ENCODE peak calls at places on chromosome 7, in six cellular contexts. H, R, V, S, L and B are unnamed samples. For H3K27me3, the result is how much of the 10 kb centered on the place peaks cover.

GRCh38 chr7:74606909-74607255 is 50.6 kb upstream of the GTF2I start:
- DNase-seq in H (no peak), R (no peak), V (no peak), S (no peak), L (no peak), B (no peak)

GRCh38 chr7:123665896-123666295 is 10.2 kb downstream of the LMOD2 start:
- DNase-seq in H (no peak), R (no peak), V (no peak), S (no peak), L (no peak), B (no peak)

GRCh38 chr7:39910108-39910869 is 39.8 kb upstream of the CDK13 start:
- DNase-seq in H (no peak), R (no peak), V (no peak), S (no peak), L (no peak), B (no peak)

GRCh38 chr7:4602905-4603842 is 78.9 kb upstream of the FOXK1 start:
- DNase-seq in H (no peak), R (no peak), V (no peak), S (no peak), L (no peak), B (no peak)

GRCh38 chr7:77461246-77461645 is 45.1 kb upstream of the GSAP start:
- DNase-seq in H (no peak), R (no peak), V (no peak), S (no peak), L (no peak), B (no peak)

GRCh38 chr7:11951909-11952308 is 119.9 kb upstream of the THSD7A start:
- DNase-seq in H (no peak), R (no peak), V (no peak), S (no peak), L (no peak), B (no peak)

GRCh38 chr7:79293655-79294142 is 159.8 kb downstream of the MAGI2 start:
- DNase-seq in H (peak), R (no peak), V (no peak), S (no peak), L (no peak), B (no peak)

GRCh38 chr7:135744938-135745701 is 3.5 kb downstream of the FAM180A start:
- DNase-seq in H (no peak), R (no peak), V (no peak), S (peak), L (no peak), B (no peak)

GRCh38 chr7:73482746-73483145 is 39.3 kb downstream of the BAZ1B start:
- DNase-seq in H (no peak), R (no peak), V (no peak), S (no peak), L (no peak), B (no peak)

GRCh38 chr7:117157121-117157870 is 165.6 kb downstream of the WNT2 start:
- DNase-seq in H (no peak), R (peak), V (peak), S (peak), L (no peak), B (no peak)

GRCh38 chr7:149751058-149751775 is 22.2 kb downstream of the ZNF467 start:
- DNase-seq in H (no peak), R (no peak), V (no peak), S (no peak), L (no peak), B (no peak)

GRCh38 chr7:37920305-37920618 is 178 bp upstream of the EPDR1 start:
- DNase-seq in H (no peak), R (no peak), V (no peak), S (no peak), L (no peak), B (no peak)

GRCh38 chr7:142859829-142860228 is 5.0 kb downstream of the EPHB6 start:
- DNase-seq in H (no peak), R (no peak), V (no peak), S (no peak), L (no peak), B (no peak)

GRCh38 chr7:74164985-74165456 is 9.1 kb upstream of the EIF4H start:
- DNase-seq in H (no peak), R (no peak), V (no peak), S (peak), L (no peak), B (no peak)

GRCh38 chr7:155392726-155393570 is 65.0 kb upstream of the EN2 start:
- DNase-seq in H (no peak), R (no peak), V (no peak), S (no peak), L (no peak), B (no peak)

GRCh38 chr7:131625817-131626372 is 69.5 kb upstream of the PODXL start:
- DNase-seq in H (no peak), R (no peak), V (no peak), S (peak), L (no peak), B (no peak)

GRCh38 chr7:39948375-39948774 is 1.7 kb upstream of the CDK13 start:
- DNase-seq in H (peak), R (no peak), V (no peak), S (no peak), L (no peak), B (no peak)

GRCh38 chr7:128362670-128363069 is 1.2 kb upstream of the PRRT4 start:
- DNase-seq in H (no peak), R (no peak), V (no peak), S (no peak), L (no peak), B (no peak)

GRCh38 chr7:128359939-128360338 is 1.6 kb downstream of the PRRT4 start:
- DNase-seq in H (no peak), R (no peak), V (no peak), S (no peak), L (no peak), B (no peak)

GRCh38 chr7:128364166-128364565 is 2.7 kb upstream of the PRRT4 start:
- DNase-seq in H (no peak), R (no peak), V (no peak), S (no peak), L (no peak), B (no peak)

GRCh38 chr7:128363261-128363721 is 1.8 kb upstream of the PRRT4 start:
- DNase-seq in H (no peak), R (no peak), V (no peak), S (no peak), L (no peak), B (no peak)

GRCh38 chr7:128361463-128362441 is at the start of gene PRRT4:
- DNase-seq in H (peak), R (no peak), V (peak), S (no peak), L (no peak), B (no peak)
- TF ChIP-seq CTCF in H (no peak), R (no peak), V (no peak), S (no peak), L (no peak), B (no peak)

GRCh38 chr7:30750574-30751256 is 1.2 kb upstream of the INMT start:
- DNase-seq in H (peak), R (peak), V (peak), S (no peak), L (peak), B (no peak)
- H3K27ac ChIP-seq in H (peak), R (peak), V (peak), S (no peak), L (peak), B (peak)

DNA sequence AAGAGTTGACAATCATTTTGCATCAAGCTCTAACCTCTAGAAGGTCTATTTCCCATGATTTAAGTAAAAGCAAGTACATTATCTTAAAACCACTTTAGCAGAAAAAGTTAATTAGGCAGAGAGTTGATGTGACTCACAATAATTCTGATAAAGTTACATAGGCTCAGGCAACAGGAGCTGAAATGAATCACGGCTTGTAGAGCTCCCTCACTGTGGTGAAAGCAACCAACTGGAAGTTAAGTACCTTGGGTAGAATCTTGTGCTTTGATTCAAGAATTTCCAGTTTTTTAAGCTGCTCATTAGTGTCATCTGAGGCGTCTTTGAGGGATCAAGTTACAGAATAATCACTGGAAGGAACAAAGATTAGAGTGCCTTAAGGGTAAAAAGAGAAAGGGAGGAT is 68.9 kb upstream of the NFE2L3 start:
- DNase-seq in H (no peak), R (no peak), V (no peak), S (no peak), L (no peak), B (no peak)
- H3K27me3 ChIP-seq in H (under half), R (under half), V (under half), S (under half), L (under half), B (under half)

DNA sequence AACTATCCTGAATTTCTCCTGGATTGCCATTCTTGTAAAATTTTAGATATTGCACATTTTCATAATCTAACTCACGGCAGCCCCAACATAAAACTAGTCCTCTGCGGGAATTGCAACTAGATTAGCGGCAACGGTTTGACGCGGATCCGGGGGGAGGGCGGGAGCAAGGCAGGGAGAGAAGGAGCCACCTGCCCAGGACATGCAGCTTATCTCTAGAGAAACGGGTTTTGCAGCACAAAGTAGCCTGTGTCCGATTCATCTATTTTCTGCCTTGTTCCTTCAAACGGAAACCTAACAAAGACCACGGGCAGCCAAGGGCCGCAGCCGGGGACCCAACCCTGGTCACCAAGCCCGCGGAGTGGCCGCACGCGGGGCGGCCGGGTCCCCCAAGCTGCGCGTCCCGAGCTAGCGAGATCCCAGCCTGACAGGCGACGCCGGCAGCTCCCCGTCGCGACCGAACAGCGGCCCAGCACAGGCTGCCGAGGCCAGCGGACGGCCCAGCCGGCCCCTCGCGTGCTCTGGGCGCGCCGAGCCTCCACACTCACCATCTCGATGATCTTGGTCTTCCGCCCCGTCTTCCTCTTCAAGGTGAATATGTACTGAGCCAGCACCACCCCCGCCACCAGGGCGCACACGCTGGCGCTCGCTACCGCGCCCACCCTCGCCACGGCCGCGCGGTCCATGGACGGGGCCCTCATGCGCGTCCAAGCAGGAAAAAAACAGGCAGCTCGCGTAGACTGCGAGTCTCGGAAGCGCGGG is at the start of gene NT5C3A:
- DNase-seq in H (peak), R (no peak), V (no peak), S (peak), L (no peak), B (no peak)
- TF ChIP-seq CTCF in H (no peak), R (no peak), V (no peak), S (no peak), L (peak), B (no peak)

GRCh38 chr7:143882020-143882610 is 19.9 kb downstream of the TCAF1 start:
- DNase-seq in H (peak), R (peak), V (peak), S (peak), L (no peak), B (no peak)
- H3K27ac ChIP-seq in H (peak), R (peak), V (peak), S (no peak), L (peak), B (peak)